ENCODE peak calls at places on chromosomes 1 and 21, in eight cellular contexts. V is glutamatergic neuron; C is cardiac muscle cell; I is omental fat pad; B is AG04449; H is endodermal cell; X is activated CD8-positive, alpha-beta T cell treated with anti-CD3 and anti-CD28 coated beads for 36 hours; O is OCI-LY7. J is an unnamed sample.

GRCh38 chr1:231931846-231932454 is 305.4 kb downstream of the DISC1 start:
- DNase-seq in B (no peak), O (peak; percentile 19), V (peak; percentile 37), I (no peak), C (no peak), X (peak; percentile 76), H (peak; percentile 83), J (no peak)

GRCh38 chr1:10866314-10867091 is 70.1 kb upstream of the CASZ1 start:
- DNase-seq in H (peak; percentile 84), O (peak; percentile 3), V (peak; percentile 68), X (peak; percentile 64), C (no peak), I (no peak), B (no peak), J (no peak)

GRCh38 chr1:21149862-21150432 is 26.8 kb downstream of the EIF4G3 start:
- DNase-seq in X (no peak), H (peak; percentile 53), O (no peak), I (no peak), B (peak; percentile 94), C (peak; percentile 48), V (no peak), J (no peak)

GRCh38 chr1:59089922-59090457 is 206.9 kb upstream of the FGGY start:
- DNase-seq in O (no peak), X (no peak), H (no peak), I (no peak), C (no peak), V (no peak), B (no peak), J (no peak)

GRCh38 chr1:15696956-15697521 is 12.9 kb downstream of the PLEKHM2 start:
- DNase-seq in X (peak; percentile 68), B (no peak), V (no peak), H (no peak), I (no peak), O (peak; percentile 93), C (no peak), J (no peak)

GRCh38 chr1:80023366-80023765 is 1016.8 kb upstream of the ADGRL4 start:
- DNase-seq in H (no peak), C (no peak), X (no peak), I (no peak), V (no peak), B (no peak), O (no peak), J (no peak)

GRCh38 chr1:23799570-23800395 is 771 bp downstream of the GALE start:
- DNase-seq in C (peak; percentile 63), V (peak; percentile 61), I (peak; percentile 49), B (no peak), H (peak; percentile 88), X (peak; percentile 74), O (no peak), J (no peak)

GRCh38 chr1:221169447-221169889 is 290.2 kb downstream of the HLX start:
- DNase-seq in O (no peak), C (peak; percentile 9), V (no peak), H (peak; percentile 79), I (no peak), B (peak; percentile 51), X (no peak), J (no peak)

GRCh38 chr1:36867575-36867974 is 166.7 kb downstream of the GRIK3 start:
- DNase-seq in H (no peak), I (no peak), C (no peak), V (no peak), X (no peak), O (no peak), B (no peak), J (no peak)

GRCh38 chr1:150966011-150966410 is 8.6 kb downstream of the CERS2 start:
- DNase-seq in B (no peak), X (no peak), I (no peak), H (no peak), O (no peak), C (no peak), V (no peak), J (no peak)

GRCh38 chr1:28208818-28209441 is 23.9 kb downstream of the DNAJC8 start:
- DNase-seq in H (peak; percentile 84), V (peak; percentile 61), X (peak; percentile 82), C (peak; percentile 70), B (no peak), O (peak; percentile 82), I (no peak), J (no peak)

GRCh38 chr1:21518774-21519455 is 9.7 kb downstream of the ALPL start:
- DNase-seq in B (no peak), I (no peak), H (peak; percentile 51), V (no peak), C (no peak), O (peak; percentile 84), X (no peak), J (no peak)

GRCh38 chr1:15935056-15935950 is 40.6 kb downstream of the ZBTB17 start:
- DNase-seq in I (no peak), X (no peak), H (no peak), B (no peak), V (no peak), O (no peak), C (no peak), J (no peak)

GRCh38 chr1:244346972-244347618 is 104.6 kb downstream of the ADSS2 start:
- DNase-seq in I (no peak), H (peak; percentile 15), B (no peak), O (no peak), V (no peak), X (no peak), C (no peak), J (no peak)

GRCh38 chr1:171780583-171781166 is 785 bp upstream of the METTL13 start:
- DNase-seq in I (no peak), B (no peak), O (no peak), C (no peak), H (no peak), V (no peak), X (no peak), J (no peak)

GRCh38 chr1:95018602-95019369 is 54.0 kb downstream of the ALG14 start:
- DNase-seq in O (no peak), H (no peak), C (no peak), V (no peak), B (no peak), X (no peak), I (no peak), J (no peak)

GRCh38 chr1:220527279-220528048 is 472 bp upstream of the MARK1 start:
- DNase-seq in O (no peak), B (no peak), H (peak; percentile 74), X (no peak), I (no peak), C (peak; percentile 49), V (peak; percentile 36), J (no peak)

GRCh38 chr1:48182441-48182840 is 40.1 kb upstream of the SLC5A9 start:
- DNase-seq in X (no peak), H (no peak), V (peak; percentile 18), O (peak; percentile 22), I (no peak), C (no peak), B (no peak), J (no peak)

GRCh38 chr1:244271909-244272308 is 179.8 kb downstream of the ADSS2 start:
- DNase-seq in V (no peak), I (no peak), C (no peak), O (no peak), B (no peak), H (no peak), X (no peak), J (no peak)

GRCh38 chr1:170010443-170010842 is 64.1 kb downstream of the KIFAP3 start:
- DNase-seq in X (peak; percentile 41), B (no peak), I (peak; percentile 28), H (peak; percentile 49), C (peak; percentile 67), V (no peak), O (peak; percentile 54), J (no peak)

GRCh38 chr1:3597599-3597964 is 13.7 kb downstream of the MEGF6 start:
- DNase-seq in V (no peak), B (no peak), I (no peak), X (peak; percentile 54), O (peak; percentile 75), H (no peak), C (no peak), J (no peak)

DNA sequence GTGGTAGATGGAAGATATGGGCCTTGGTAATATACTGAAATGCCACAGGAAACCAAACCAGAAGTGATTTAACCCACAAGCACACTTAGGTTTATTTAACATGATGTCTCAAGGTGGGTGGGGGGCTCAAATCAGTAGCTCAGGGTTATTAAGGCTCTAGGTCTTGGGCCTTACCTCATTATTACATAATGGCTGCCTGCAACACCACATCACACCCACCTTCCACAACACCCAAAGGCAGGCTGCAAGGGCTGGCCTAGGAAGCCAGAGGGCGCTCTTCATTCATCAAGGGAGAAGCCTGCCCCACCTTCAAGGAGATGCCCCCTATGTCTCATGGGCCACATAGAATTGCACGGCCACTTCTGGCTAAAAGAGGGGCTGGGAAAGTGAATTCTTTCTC is 6.0 kb downstream of the TFF1 start:
- DNase-seq in I (no peak), X (peak; percentile 55), C (no peak), O (peak; percentile 26), B (no peak), H (no peak), V (no peak), J (no peak)
- TF ChIP-seq CTCF in I (no peak), X (peak; percentile 45), C (no peak), O (peak; percentile 58), B (no peak), H (peak; percentile 53), V (no peak), J (no peak)

GRCh38 chr1:201988593-201988992 is 6.1 kb downstream of the RNPEP start:
- DNase-seq in C (no peak), H (no peak), I (no peak), V (no peak), B (no peak), X (no peak), O (no peak), J (no peak)

GRCh38 chr1:201982082-201982922 is at the start of gene RNPEP:
- DNase-seq in V (peak; percentile 78), B (no peak), I (peak; percentile 50), H (peak; percentile 87), C (peak; percentile 81), X (peak; percentile 73), O (peak; percentile 66), J (peak; percentile 86)

GRCh38 chr1:201985355-201985754 is 2.9 kb downstream of the RNPEP start:
- DNase-seq in B (no peak), I (no peak), H (no peak), C (no peak), O (no peak), V (no peak), X (no peak), J (no peak)

GRCh38 chr1:201984446-201984845 is 2.0 kb downstream of the RNPEP start:
- DNase-seq in B (no peak), H (no peak), O (no peak), C (no peak), X (no peak), I (no peak), V (no peak), J (no peak)

GRCh38 chr1:201982923-201983805 is 716 bp downstream of the RNPEP start:
- DNase-seq in O (peak; percentile 64), H (peak; percentile 90), C (peak; percentile 69), X (peak; percentile 65), B (no peak), I (peak; percentile 46), V (peak; percentile 73), J (peak; percentile 42)
- TF ChIP-seq CTCF in O (peak; percentile 20), H (peak; percentile 49), C (peak; percentile 24), X (no peak), B (no peak), I (no peak), V (no peak), J (peak; percentile 0)

GRCh38 chr1:1014896-1015681 is 1.8 kb downstream of the ISG15 start:
- DNase-seq in C (peak; percentile 42), H (peak; percentile 71), X (peak; percentile 56), I (no peak), B (no peak), V (no peak), O (peak; percentile 48), J (no peak)
- TF ChIP-seq CTCF in C (peak; percentile 30), H (peak; percentile 45), X (peak; percentile 42), I (no peak), B (peak; percentile 38), V (peak; percentile 34), O (peak; percentile 60), J (no peak)

GRCh38 chr1:203025721-203026665 is at the start of gene PPFIA4:
- DNase-seq in X (peak; percentile 92), V (peak; percentile 93), B (no peak), I (peak; percentile 56), O (peak; percentile 31), C (peak; percentile 95), H (peak; percentile 97), J (peak; percentile 98)
- TF ChIP-seq CTCF in X (no peak), V (no peak), B (no peak), I (no peak), O (no peak), C (no peak), H (no peak), J (peak; percentile 32)